ENCODE peak calls at places on chromosome 4, in ten cellular contexts. Y is pancreas, C is fibroblast of mammary gland, B is MCF 10A, Z is DMS 273 treated with DMSO at 0.1 percent for 48 hours, Q is hippocampal formation, N is HEK293T, H is renal cortical epithelial cell, O is ELR, V is GF-D8. A is an unnamed sample.

GRCh38 chr4:122635205-122635604 is 14.3 kb upstream of the IL21 start:
- DNase-seq in V (no peak), Y (no peak), B (no peak), Q (no peak), H (no peak), O (no peak), N (no peak), Z (no peak), C (no peak), A (no peak)

GRCh38 chr4:51835854-51836253 is 7.1 kb upstream of the DCUN1D4 start:
- DNase-seq in Z (no peak), B (no peak), V (no peak), Q (no peak), Y (no peak), H (peak; percentile 45), O (no peak), C (no peak), N (no peak), A (no peak)

GRCh38 chr4:178037459-178038214 is 595.4 kb upstream of the AGA start:
- DNase-seq in Y (no peak), B (no peak), O (no peak), Q (no peak), N (no peak), H (no peak), C (no peak), V (no peak), Z (no peak), A (no peak)

GRCh38 chr4:137775701-137776100 is 243.4 kb upstream of the PCDH18 start:
- DNase-seq in C (no peak), H (no peak), Q (no peak), B (no peak), N (no peak), Y (no peak), Z (no peak), O (no peak), V (no peak), A (no peak)

GRCh38 chr4:102819588-102820365 is 7.6 kb downstream of the UBE2D3 start:
- DNase-seq in Z (no peak), O (no peak), V (no peak), B (no peak), N (no peak), C (peak; percentile 20), H (no peak), Q (no peak), Y (no peak), A (no peak)

GRCh38 chr4:40840985-40841571 is 91.3 kb downstream of the NSUN7 start:
- DNase-seq in N (peak; percentile 73), O (peak; percentile 89), H (peak; percentile 88), C (peak; percentile 81), Z (no peak), V (no peak), Y (peak; percentile 78), B (peak; percentile 81), Q (peak; percentile 44), A (peak; percentile 85)

GRCh38 chr4:80459918-80460473 is 124.5 kb downstream of the CFAP299 start:
- DNase-seq in V (no peak), C (no peak), Z (no peak), H (no peak), Y (no peak), N (no peak), O (no peak), Q (no peak), B (no peak), A (no peak)

GRCh38 chr4:3256230-3257124 is 7.5 kb downstream of the MSANTD1 start:
- DNase-seq in Q (no peak), H (no peak), Y (no peak), O (no peak), V (no peak), Z (no peak), N (no peak), B (no peak), C (no peak), A (no peak)

GRCh38 chr4:183158062-183158461 is 59.0 kb downstream of the WWC2 start:
- DNase-seq in Q (no peak), O (peak; percentile 19), B (peak; percentile 32), Y (no peak), Z (no peak), C (no peak), N (no peak), H (no peak), V (no peak), A (no peak)

GRCh38 chr4:82515705-82516104 is 46.1 kb downstream of the TMEM150C start:
- DNase-seq in Z (no peak), H (peak; percentile 85), V (no peak), N (no peak), B (peak; percentile 90), C (peak; percentile 78), Y (no peak), Q (peak; percentile 88), O (peak; percentile 24), A (peak; percentile 55)

GRCh38 chr4:6331018-6331417 is 61.4 kb downstream of the WFS1 start:
- DNase-seq in N (peak; percentile 55), O (peak; percentile 38), C (peak; percentile 34), Z (no peak), V (no peak), Y (no peak), Q (no peak), H (no peak), B (peak; percentile 16), A (no peak)

GRCh38 chr4:55348436-55348835 is 2.4 kb downstream of the SRD5A3 start:
- DNase-seq in V (no peak), O (peak; percentile 46), N (no peak), Y (no peak), H (no peak), Z (no peak), C (peak; percentile 62), B (peak; percentile 25), Q (no peak), A (no peak)

GRCh38 chr4:169940460-169940859 is 85.7 kb downstream of the MFAP3L start:
- DNase-seq in B (no peak), H (no peak), Q (no peak), Y (no peak), C (no peak), V (no peak), O (peak; percentile 6), Z (no peak), N (peak; percentile 37), A (no peak)

GRCh38 chr4:95358320-95358889 is 190.4 kb downstream of the UNC5C start:
- DNase-seq in N (no peak), O (no peak), Z (no peak), V (no peak), Q (no peak), C (no peak), H (peak; percentile 80), B (no peak), Y (no peak), A (no peak)

GRCh38 chr4:122218762-122219161 is 66.6 kb downstream of the BLTP1 start:
- DNase-seq in Y (no peak), Z (no peak), H (peak; percentile 11), C (peak; percentile 14), O (peak; percentile 30), Q (no peak), V (no peak), N (peak; percentile 25), B (peak; percentile 23), A (no peak)

GRCh38 chr4:123398803-123399637 is 2.4 kb downstream of the SPRY1 start:
- DNase-seq in V (peak; percentile 54), O (peak; percentile 41), C (peak; percentile 75), Q (peak; percentile 49), N (peak; percentile 27), Z (peak; percentile 20), B (peak; percentile 71), Y (peak; percentile 74), H (peak; percentile 75), A (peak; percentile 70)

GRCh38 chr4:147326581-147326980 is 154.3 kb upstream of the EDNRA start:
- DNase-seq in O (no peak), Y (no peak), H (peak; percentile 16), Q (no peak), Z (no peak), N (no peak), B (peak; percentile 35), V (no peak), C (peak; percentile 89), A (no peak)

GRCh38 chr4:147799986-147800555 is 68.2 kb downstream of the ARHGAP10 start:
- DNase-seq in Q (no peak), O (no peak), N (no peak), Z (no peak), B (no peak), H (peak; percentile 70), C (no peak), V (peak; percentile 34), Y (no peak), A (no peak)

GRCh38 chr4:17492876-17493275 is 19.0 kb downstream of the QDPR start:
- DNase-seq in O (no peak), B (no peak), N (no peak), V (no peak), H (no peak), C (no peak), Q (no peak), Y (no peak), Z (no peak), A (no peak)

GRCh38 chr4:119284876-119285611 is 36.9 kb downstream of the FABP2 start:
- DNase-seq in V (no peak), N (no peak), O (peak; percentile 52), C (peak; percentile 32), Q (no peak), H (peak; percentile 59), B (peak; percentile 13), Z (no peak), Y (no peak), A (no peak)

GRCh38 chr4:145530189-145530588 is 48.5 kb downstream of the SMAD1 start:
- DNase-seq in Z (no peak), B (no peak), Y (no peak), O (no peak), H (no peak), N (no peak), Q (no peak), C (no peak), V (no peak), A (no peak)

GRCh38 chr4:168621806-168622589 is 125.1 kb downstream of the PALLD start:
- DNase-seq in O (peak; percentile 62), H (peak; percentile 70), B (peak; percentile 57), Q (no peak), C (peak; percentile 79), Z (no peak), Y (no peak), N (no peak), V (no peak), A (peak; percentile 20)

GRCh38 chr4:79917246-79917645 is 155.8 kb downstream of the ANTXR2 start:
- DNase-seq in Z (no peak), N (peak; percentile 50), C (peak; percentile 62), B (peak; percentile 53), Q (no peak), O (peak; percentile 63), H (peak; percentile 31), Y (no peak), V (peak; percentile 47), A (peak; percentile 10)

GRCh38 chr4:118842055-118842454 is 6.1 kb upstream of the SEC24D start:
- DNase-seq in O (peak; percentile 90), Z (no peak), Y (no peak), Q (no peak), N (no peak), V (no peak), B (no peak), C (peak; percentile 77), H (peak; percentile 93), A (peak; percentile 94)

GRCh38 chr4:78652282-78652876 is 100.8 kb downstream of the ANXA3 start:
- DNase-seq in Q (peak; percentile 89), O (no peak), C (peak; percentile 57), H (peak; percentile 83), Y (no peak), Z (no peak), B (peak; percentile 32), V (no peak), N (no peak), A (no peak)

GRCh38 chr4:31169851-31170250 is 449.7 kb downstream of the PCDH7 start:
- DNase-seq in V (no peak), H (peak; percentile 1), O (peak; percentile 22), Z (no peak), C (no peak), N (no peak), Q (no peak), B (no peak), Y (no peak), A (no peak)

GRCh38 chr4:130808492-130808891 is 1712.5 kb downstream of the C4orf33 start:
- DNase-seq in Z (no peak), O (peak; percentile 57), V (no peak), H (peak; percentile 23), B (peak; percentile 50), Y (no peak), N (no peak), C (peak; percentile 28), Q (peak; percentile 4), A (peak; percentile 5)

GRCh38 chr4:153143527-153144348 is 60.5 kb upstream of the TRIM2 start:
- DNase-seq in C (no peak), Y (no peak), V (no peak), N (no peak), Q (no peak), Z (peak; percentile 72), B (peak; percentile 43), O (peak; percentile 41), H (peak; percentile 50), A (no peak)

A was measured in kidney glomerular epithelial cell.